ENCODE peak calls at places on chromosomes 1 and 21, in four cellular contexts. One of them, this sample, is unnamed.

GRCh38 chr1:236893626-236894545 is 98.8 kb downstream of the MTR start:
- DNase-seq in cardiac muscle cell: no peak
- DNase-seq in pancreas: no peak
- DNase-seq in GM12878: no peak
- DNase-seq in this sample: no peak

GRCh38 chr21:35282944-35283343 is 233.8 kb upstream of the RUNX1 start:
- DNase-seq in cardiac muscle cell: no peak
- DNase-seq in pancreas: no peak
- DNase-seq in GM12878: no peak
- DNase-seq in this sample: no peak

GRCh38 chr1:194535369-194535768 is 1349.0 kb upstream of the B3GALT2 start:
- DNase-seq in cardiac muscle cell: no peak
- DNase-seq in pancreas: no peak
- DNase-seq in GM12878: no peak
- DNase-seq in this sample: no peak

GRCh38 chr1:221510793-221511503 is 230.9 kb downstream of the DUSP10 start:
- DNase-seq in cardiac muscle cell: no peak
- DNase-seq in pancreas: no peak
- DNase-seq in GM12878: no peak
- DNase-seq in this sample: no peak

GRCh38 chr1:2135425-2135824 is 59.1 kb downstream of the FAAP20 start:
- DNase-seq in cardiac muscle cell: peak
- DNase-seq in pancreas: no peak
- DNase-seq in GM12878: no peak
- DNase-seq in this sample: peak

GRCh38 chr1:36159614-36160387 is 3.8 kb downstream of the MAP7D1 start:
- DNase-seq in cardiac muscle cell: no peak
- DNase-seq in pancreas: no peak
- DNase-seq in GM12878: no peak
- DNase-seq in this sample: no peak

GRCh38 chr1:231748744-231749143 is 122.2 kb downstream of the DISC1 start:
- DNase-seq in cardiac muscle cell: peak
- DNase-seq in pancreas: no peak
- DNase-seq in GM12878: no peak
- DNase-seq in this sample: no peak

GRCh38 chr1:117753652-117754051 is 147.8 kb downstream of the TENT5C start:
- DNase-seq in cardiac muscle cell: peak
- DNase-seq in pancreas: no peak
- DNase-seq in GM12878: no peak
- DNase-seq in this sample: no peak

GRCh38 chr1:25017436-25018109 is 87.5 kb upstream of the RUNX3 start:
- DNase-seq in cardiac muscle cell: no peak
- DNase-seq in pancreas: no peak
- DNase-seq in GM12878: no peak
- DNase-seq in this sample: peak

GRCh38 chr21:46168238-46168637 is 12.9 kb upstream of the FTCD start:
- DNase-seq in cardiac muscle cell: no peak
- DNase-seq in pancreas: no peak
- DNase-seq in GM12878: no peak
- DNase-seq in this sample: peak

GRCh38 chr1:89939059-89939570 is 55.8 kb upstream of the ZNF326 start:
- DNase-seq in cardiac muscle cell: no peak
- DNase-seq in pancreas: no peak
- DNase-seq in GM12878: no peak
- DNase-seq in this sample: no peak

GRCh38 chr1:90924982-90925381 is 96.9 kb downstream of the ZNF644 start:
- DNase-seq in cardiac muscle cell: peak
- DNase-seq in pancreas: no peak
- DNase-seq in GM12878: no peak
- DNase-seq in this sample: no peak

GRCh38 chr1:248810727-248811513 is 14.8 kb downstream of the SH3BP5L start:
- DNase-seq in cardiac muscle cell: peak
- DNase-seq in pancreas: no peak
- DNase-seq in GM12878: no peak
- DNase-seq in this sample: no peak

GRCh38 chr1:159339517-159339916 is 37.4 kb downstream of the FCER1A start:
- DNase-seq in cardiac muscle cell: peak
- DNase-seq in pancreas: no peak
- DNase-seq in GM12878: no peak
- DNase-seq in this sample: no peak

GRCh38 chr1:36913016-36913415 is 121.3 kb downstream of the GRIK3 start:
- DNase-seq in cardiac muscle cell: no peak
- DNase-seq in pancreas: no peak
- DNase-seq in GM12878: no peak
- DNase-seq in this sample: no peak

GRCh38 chr1:27152004-27152828 is 2.7 kb downstream of the SLC9A1 start:
- DNase-seq in cardiac muscle cell: peak
- DNase-seq in pancreas: no peak
- DNase-seq in GM12878: no peak
- DNase-seq in this sample: no peak

GRCh38 chr1:53747841-53748240 is 8.9 kb upstream of the GLIS1 start:
- DNase-seq in cardiac muscle cell: no peak
- DNase-seq in pancreas: no peak
- DNase-seq in GM12878: no peak
- DNase-seq in this sample: no peak

GRCh38 chr1:24119859-24120756 is 8.2 kb upstream of the MYOM3 start:
- DNase-seq in cardiac muscle cell: peak
- DNase-seq in pancreas: peak
- DNase-seq in GM12878: no peak
- DNase-seq in this sample: no peak

GRCh38 chr1:173861731-173862145 is 6.1 kb downstream of the GAS5 start:
- DNase-seq in cardiac muscle cell: peak
- DNase-seq in pancreas: no peak
- DNase-seq in GM12878: no peak
- DNase-seq in this sample: no peak
- H3K27ac ChIP-seq in cardiac muscle cell: peak
- H3K27ac ChIP-seq in pancreas: no peak
- H3K27ac ChIP-seq in GM12878: no peak
- H3K27ac ChIP-seq in this sample: no peak

GRCh38 chr1:39757501-39757900 is 13.6 kb downstream of the OXCT2 start:
- DNase-seq in cardiac muscle cell: no peak
- DNase-seq in pancreas: no peak
- DNase-seq in GM12878: no peak
- DNase-seq in this sample: no peak

GRCh38 chr1:39761016-39761415 is 10.1 kb downstream of the OXCT2 start:
- DNase-seq in cardiac muscle cell: no peak
- DNase-seq in pancreas: no peak
- DNase-seq in GM12878: no peak
- DNase-seq in this sample: no peak

GRCh38 chr1:39758556-39759435 is 12.4 kb downstream of the OXCT2 start:
- DNase-seq in cardiac muscle cell: no peak
- DNase-seq in pancreas: no peak
- DNase-seq in GM12878: no peak
- DNase-seq in this sample: no peak

GRCh38 chr1:39760074-39761008 is 10.8 kb downstream of the OXCT2 start:
- DNase-seq in cardiac muscle cell: no peak
- DNase-seq in pancreas: no peak
- DNase-seq in GM12878: no peak
- DNase-seq in this sample: no peak

DNA sequence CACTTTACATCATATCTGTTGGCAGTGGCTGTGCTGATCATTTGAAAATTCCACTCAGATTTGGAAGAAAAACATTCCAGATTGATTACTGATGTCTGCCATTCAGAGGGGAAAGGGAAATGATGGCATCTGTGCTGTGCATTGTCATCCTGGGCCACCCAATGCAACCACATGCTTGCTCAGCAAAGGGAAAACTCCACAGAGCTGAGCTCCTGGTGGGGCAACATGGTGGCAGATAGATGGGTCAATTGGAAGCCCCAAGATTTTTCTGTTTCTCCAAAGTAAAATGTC is 11.8 kb downstream of the OXCT2 start:
- DNase-seq in cardiac muscle cell: no peak
- DNase-seq in pancreas: no peak
- DNase-seq in GM12878: no peak
- DNase-seq in this sample: no peak
- H3K27ac ChIP-seq in cardiac muscle cell: no peak
- H3K27ac ChIP-seq in pancreas: no peak
- H3K27ac ChIP-seq in GM12878: no peak
- H3K27ac ChIP-seq in this sample: no peak

GRCh38 chr1:43319288-43319687 is 18.3 kb upstream of the MPL start:
- DNase-seq in cardiac muscle cell: no peak
- DNase-seq in pancreas: no peak
- DNase-seq in GM12878: no peak
- DNase-seq in this sample: no peak

GRCh38 chr1:43321331-43321891 is 16.2 kb upstream of the MPL start:
- DNase-seq in cardiac muscle cell: no peak
- DNase-seq in pancreas: no peak
- DNase-seq in GM12878: no peak
- DNase-seq in this sample: no peak

GRCh38 chr1:43317817-43318471 is 17.2 kb downstream of the TIE1 start:
- DNase-seq in cardiac muscle cell: no peak
- DNase-seq in pancreas: no peak
- DNase-seq in GM12878: no peak
- DNase-seq in this sample: no peak

GRCh38 chr1:43318831-43319230 is 18.0 kb downstream of the TIE1 start:
- DNase-seq in cardiac muscle cell: no peak
- DNase-seq in pancreas: no peak
- DNase-seq in GM12878: no peak
- DNase-seq in this sample: no peak

GRCh38 chr1:43319766-43320165 is 17.9 kb upstream of the MPL start:
- DNase-seq in cardiac muscle cell: no peak
- DNase-seq in pancreas: no peak
- DNase-seq in GM12878: no peak
- DNase-seq in this sample: no peak
- H3K27ac ChIP-seq in cardiac muscle cell: no peak
- H3K27ac ChIP-seq in pancreas: no peak
- H3K27ac ChIP-seq in GM12878: no peak
- H3K27ac ChIP-seq in this sample: no peak

DNA sequence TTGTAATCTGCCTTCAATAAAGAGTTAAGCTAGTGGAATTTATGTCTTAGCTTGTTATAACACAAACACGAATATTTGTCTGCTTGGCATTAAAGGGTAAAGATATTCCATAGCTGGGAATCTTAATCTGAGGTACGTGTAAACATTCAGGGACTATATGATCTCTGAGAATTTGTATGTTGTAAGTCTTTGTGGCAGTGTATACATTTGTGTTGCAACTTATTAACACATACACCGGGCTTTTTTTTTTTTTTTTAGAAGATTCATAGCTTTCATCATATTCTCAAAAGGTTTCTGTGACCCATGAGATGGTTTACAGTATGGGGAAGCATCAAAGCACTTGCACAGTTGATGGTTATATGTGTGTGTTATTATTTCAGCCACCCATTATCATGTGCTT is 3.0 kb downstream of the GGPS1 start:
- DNase-seq in cardiac muscle cell: no peak
- DNase-seq in pancreas: no peak
- DNase-seq in GM12878: no peak
- DNase-seq in this sample: no peak
- H3K27ac ChIP-seq in cardiac muscle cell: no peak
- H3K27ac ChIP-seq in pancreas: no peak
- H3K27ac ChIP-seq in GM12878: no peak
- H3K27ac ChIP-seq in this sample: no peak

DNA sequence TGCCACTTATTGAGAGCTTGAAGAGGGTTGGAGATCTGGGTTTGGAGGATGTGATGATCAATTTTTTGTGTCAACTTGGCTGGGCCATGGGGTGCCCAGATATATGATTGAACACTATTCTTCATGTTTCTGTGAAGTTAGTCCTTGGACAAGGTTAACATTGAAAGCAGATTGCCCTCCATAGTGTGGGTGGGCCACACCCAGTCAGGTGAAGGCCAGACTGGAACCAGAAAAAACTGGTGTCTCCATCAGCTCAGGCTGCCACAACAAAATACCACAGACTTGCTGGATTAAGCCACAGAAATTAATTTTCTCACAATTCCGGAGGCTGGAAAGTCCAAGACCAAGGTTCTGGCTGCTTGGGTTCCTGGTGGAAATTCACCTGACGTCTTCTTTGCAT is 7.5 kb downstream of the CLDN14 start:
- DNase-seq in cardiac muscle cell: no peak
- DNase-seq in pancreas: no peak
- DNase-seq in GM12878: no peak
- DNase-seq in this sample: no peak
- H3K27ac ChIP-seq in cardiac muscle cell: no peak
- H3K27ac ChIP-seq in pancreas: no peak
- H3K27ac ChIP-seq in GM12878: peak
- H3K27ac ChIP-seq in this sample: no peak

GRCh38 chr1:66333463-66334232 is 200.3 kb upstream of the SGIP1 start:
- DNase-seq in cardiac muscle cell: peak
- DNase-seq in pancreas: no peak
- DNase-seq in GM12878: no peak
- DNase-seq in this sample: no peak
- H3K27ac ChIP-seq in cardiac muscle cell: no peak
- H3K27ac ChIP-seq in pancreas: no peak
- H3K27ac ChIP-seq in GM12878: peak
- H3K27ac ChIP-seq in this sample: no peak

DNA sequence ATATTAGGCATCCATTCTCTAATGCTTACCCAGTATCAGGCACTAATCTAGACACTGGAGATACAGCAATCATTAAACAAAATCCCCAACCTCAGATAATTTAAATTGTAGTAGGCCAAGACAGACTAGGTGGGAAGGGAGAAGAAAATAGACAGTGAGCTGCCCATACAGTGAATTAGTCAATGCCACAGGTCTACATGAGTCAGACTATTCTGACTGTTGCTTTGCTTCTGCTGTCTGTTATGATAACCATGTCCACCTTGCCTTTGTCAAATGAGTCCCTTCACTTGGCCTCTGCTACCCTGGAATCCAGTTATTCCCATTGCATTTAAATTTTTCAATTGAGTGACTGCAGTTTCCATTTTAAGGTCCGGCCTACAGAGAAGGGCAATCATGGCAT is 59.5 kb downstream of the PIK3R3 start:
- DNase-seq in cardiac muscle cell: no peak
- DNase-seq in pancreas: no peak
- DNase-seq in GM12878: no peak
- DNase-seq in this sample: no peak
- H3K27ac ChIP-seq in cardiac muscle cell: no peak
- H3K27ac ChIP-seq in pancreas: no peak
- H3K27ac ChIP-seq in GM12878: no peak
- H3K27ac ChIP-seq in this sample: no peak

DNA sequence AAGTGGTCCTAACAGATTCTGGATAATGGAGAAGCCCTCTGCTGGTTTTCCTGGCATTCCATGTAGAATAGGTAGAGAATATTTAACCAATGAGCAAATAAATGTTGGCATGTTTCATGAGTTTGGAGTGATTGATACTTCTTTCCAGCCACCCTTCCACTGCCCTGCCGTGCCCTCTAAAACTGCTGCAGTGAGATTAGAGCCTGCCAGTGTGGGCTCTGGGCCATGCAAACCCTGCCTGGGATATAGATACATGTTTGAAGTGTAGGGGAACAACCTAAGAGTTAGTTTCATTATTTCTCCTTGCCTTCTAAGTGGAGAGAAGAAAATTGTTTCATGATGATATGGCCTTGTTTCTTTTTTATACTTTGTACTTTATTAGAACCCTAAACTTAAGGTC is 10.4 kb downstream of the UBE2Q1 start:
- DNase-seq in cardiac muscle cell: no peak
- DNase-seq in pancreas: peak
- DNase-seq in GM12878: no peak
- DNase-seq in this sample: no peak
- H3K27ac ChIP-seq in cardiac muscle cell: no peak
- H3K27ac ChIP-seq in pancreas: peak
- H3K27ac ChIP-seq in GM12878: no peak
- H3K27ac ChIP-seq in this sample: no peak

GRCh38 chr1:95287078-95287477 is 53.1 kb downstream of the RWDD3 start:
- DNase-seq in cardiac muscle cell: no peak
- DNase-seq in pancreas: no peak
- DNase-seq in GM12878: no peak
- DNase-seq in this sample: no peak
- H3K27ac ChIP-seq in cardiac muscle cell: no peak
- H3K27ac ChIP-seq in pancreas: no peak
- H3K27ac ChIP-seq in GM12878: no peak
- H3K27ac ChIP-seq in this sample: no peak

This sample was measured in SJSA1.